ENCODE peak calls at places on chromosomes 11 and 22, in eight cellular contexts. One of them, this sample, is unnamed.

GRCh38 chr11:14902650-14903350 is 10.8 kb upstream of the CYP2R1 start:
- DNase-seq in activated CD8-positive, alpha-beta memory T cell treated with anti-CD3 and anti-CD28 coated beads, Interleukin-2, amount 50 U/mL, for 48 hours: no peak
- DNase-seq in substantia nigra: no peak
- DNase-seq in cerebellum: no peak
- DNase-seq in HTR-8/SVneo: no peak
- DNase-seq in DMS 273 treated with DMSO at 0.1 percent for 48 hours: no peak
- DNase-seq in H4: peak
- DNase-seq in ureter: no peak
- DNase-seq in this sample: peak

GRCh38 chr22:28976588-28976987 is 85.0 kb downstream of the C22orf31 start:
- DNase-seq in DMS 273 treated with DMSO at 0.1 percent for 48 hours: no peak
- DNase-seq in HTR-8/SVneo: peak
- DNase-seq in H4: peak
- DNase-seq in activated CD8-positive, alpha-beta memory T cell treated with anti-CD3 and anti-CD28 coated beads, Interleukin-2, amount 50 U/mL, for 48 hours: no peak
- DNase-seq in ureter: no peak
- DNase-seq in cerebellum: no peak
- DNase-seq in substantia nigra: no peak
- DNase-seq in this sample: peak

GRCh38 chr11:78943841-78944240 is 369.2 kb upstream of the NARS2 start:
- DNase-seq in HTR-8/SVneo: no peak
- DNase-seq in substantia nigra: no peak
- DNase-seq in DMS 273 treated with DMSO at 0.1 percent for 48 hours: no peak
- DNase-seq in ureter: no peak
- DNase-seq in cerebellum: no peak
- DNase-seq in H4: no peak
- DNase-seq in activated CD8-positive, alpha-beta memory T cell treated with anti-CD3 and anti-CD28 coated beads, Interleukin-2, amount 50 U/mL, for 48 hours: no peak
- DNase-seq in this sample: no peak

GRCh38 chr11:78727816-78728215 is 153.2 kb upstream of the NARS2 start:
- DNase-seq in H4: no peak
- DNase-seq in activated CD8-positive, alpha-beta memory T cell treated with anti-CD3 and anti-CD28 coated beads, Interleukin-2, amount 50 U/mL, for 48 hours: no peak
- DNase-seq in substantia nigra: no peak
- DNase-seq in HTR-8/SVneo: no peak
- DNase-seq in DMS 273 treated with DMSO at 0.1 percent for 48 hours: no peak
- DNase-seq in cerebellum: no peak
- DNase-seq in ureter: no peak
- DNase-seq in this sample: no peak

GRCh38 chr22:19693581-19693980 is 20.7 kb upstream of the SEPTIN5 start:
- DNase-seq in substantia nigra: no peak
- DNase-seq in DMS 273 treated with DMSO at 0.1 percent for 48 hours: no peak
- DNase-seq in HTR-8/SVneo: no peak
- DNase-seq in ureter: no peak
- DNase-seq in activated CD8-positive, alpha-beta memory T cell treated with anti-CD3 and anti-CD28 coated beads, Interleukin-2, amount 50 U/mL, for 48 hours: no peak
- DNase-seq in cerebellum: no peak
- DNase-seq in H4: no peak
- DNase-seq in this sample: no peak

GRCh38 chr22:50627452-50627913 is 469 bp downstream of the ARSA start:
- DNase-seq in substantia nigra: no peak
- DNase-seq in ureter: no peak
- DNase-seq in activated CD8-positive, alpha-beta memory T cell treated with anti-CD3 and anti-CD28 coated beads, Interleukin-2, amount 50 U/mL, for 48 hours: no peak
- DNase-seq in HTR-8/SVneo: no peak
- DNase-seq in cerebellum: no peak
- DNase-seq in H4: no peak
- DNase-seq in DMS 273 treated with DMSO at 0.1 percent for 48 hours: no peak
- DNase-seq in this sample: no peak

GRCh38 chr11:57668467-57668890 is 565 bp downstream of the ZDHHC5 start:
- DNase-seq in H4: no peak
- DNase-seq in cerebellum: no peak
- DNase-seq in ureter: no peak
- DNase-seq in substantia nigra: no peak
- DNase-seq in HTR-8/SVneo: no peak
- DNase-seq in DMS 273 treated with DMSO at 0.1 percent for 48 hours: no peak
- DNase-seq in activated CD8-positive, alpha-beta memory T cell treated with anti-CD3 and anti-CD28 coated beads, Interleukin-2, amount 50 U/mL, for 48 hours: no peak
- DNase-seq in this sample: peak

GRCh38 chr22:22450343-22450839 is 58.2 kb downstream of the ZNF280B start:
- DNase-seq in HTR-8/SVneo: no peak
- DNase-seq in DMS 273 treated with DMSO at 0.1 percent for 48 hours: no peak
- DNase-seq in H4: no peak
- DNase-seq in substantia nigra: no peak
- DNase-seq in ureter: no peak
- DNase-seq in cerebellum: no peak
- DNase-seq in activated CD8-positive, alpha-beta memory T cell treated with anti-CD3 and anti-CD28 coated beads, Interleukin-2, amount 50 U/mL, for 48 hours: no peak
- DNase-seq in this sample: no peak

GRCh38 chr11:86918943-86919342 is 36.3 kb downstream of the FZD4 start:
- DNase-seq in DMS 273 treated with DMSO at 0.1 percent for 48 hours: no peak
- DNase-seq in activated CD8-positive, alpha-beta memory T cell treated with anti-CD3 and anti-CD28 coated beads, Interleukin-2, amount 50 U/mL, for 48 hours: no peak
- DNase-seq in ureter: no peak
- DNase-seq in HTR-8/SVneo: no peak
- DNase-seq in cerebellum: no peak
- DNase-seq in H4: no peak
- DNase-seq in substantia nigra: no peak
- DNase-seq in this sample: no peak

GRCh38 chr22:38864361-38865191 is 7.4 kb downstream of the CBX6 start:
- DNase-seq in DMS 273 treated with DMSO at 0.1 percent for 48 hours: no peak
- DNase-seq in activated CD8-positive, alpha-beta memory T cell treated with anti-CD3 and anti-CD28 coated beads, Interleukin-2, amount 50 U/mL, for 48 hours: no peak
- DNase-seq in H4: no peak
- DNase-seq in cerebellum: no peak
- DNase-seq in substantia nigra: no peak
- DNase-seq in ureter: peak
- DNase-seq in HTR-8/SVneo: no peak
- DNase-seq in this sample: no peak

GRCh38 chr11:100930185-100930778 is 199.3 kb downstream of the PGR start:
- DNase-seq in DMS 273 treated with DMSO at 0.1 percent for 48 hours: no peak
- DNase-seq in activated CD8-positive, alpha-beta memory T cell treated with anti-CD3 and anti-CD28 coated beads, Interleukin-2, amount 50 U/mL, for 48 hours: no peak
- DNase-seq in substantia nigra: no peak
- DNase-seq in cerebellum: peak
- DNase-seq in H4: peak
- DNase-seq in HTR-8/SVneo: peak
- DNase-seq in ureter: no peak
- DNase-seq in this sample: peak

GRCh38 chr11:73795925-73796632 is 8.4 kb downstream of the MRPL48 start:
- DNase-seq in substantia nigra: peak
- DNase-seq in HTR-8/SVneo: no peak
- DNase-seq in H4: no peak
- DNase-seq in ureter: no peak
- DNase-seq in DMS 273 treated with DMSO at 0.1 percent for 48 hours: no peak
- DNase-seq in activated CD8-positive, alpha-beta memory T cell treated with anti-CD3 and anti-CD28 coated beads, Interleukin-2, amount 50 U/mL, for 48 hours: no peak
- DNase-seq in cerebellum: peak
- DNase-seq in this sample: no peak